ENCODE peak calls at places on chromosomes 3 and 15, in five cellular contexts. A is endothelial cell, T is esophagus squamous epithelium, Z is fibroblast of lung, P is A549. R is an unnamed sample.
A peak's percentile ranks its signal among the peaks of the same experiment; 100 is the strongest.

GRCh38 chr15:41966920-41967465 is 5.4 kb downstream of the EHD4 start:
- DNase-seq in T (no peak), A (no peak), P (no peak), Z (no peak), R (no peak)

GRCh38 chr3:136893848-136894443 is 31.9 kb downstream of the NCK1 start:
- DNase-seq in A (no peak), P (peak; percentile 18), T (no peak), Z (peak; percentile 39), R (peak; percentile 81)

GRCh38 chr3:86995537-86995936 is 4.6 kb upstream of the VGLL3 start:
- DNase-seq in P (peak; percentile 76), Z (peak; percentile 90), A (no peak), T (no peak), R (peak; percentile 89)

GRCh38 chr3:27141668-27142067 is 227.5 kb downstream of the NEK10 start:
- DNase-seq in A (no peak), P (peak; percentile 42), Z (no peak), T (no peak), R (no peak)

GRCh38 chr3:58858126-58858525 is 191.6 kb upstream of the FAM3D start:
- DNase-seq in A (no peak), T (no peak), Z (no peak), P (no peak), R (no peak)

GRCh38 chr3:123471106-123471505 is 22.2 kb upstream of the ADCY5 start:
- DNase-seq in P (no peak), Z (no peak), T (no peak), A (no peak), R (no peak)

GRCh38 chr15:57861039-57861638 is 154.6 kb downstream of the POLR2M start:
- DNase-seq in Z (peak; percentile 80), T (no peak), A (peak; percentile 50), P (peak; percentile 74), R (peak; percentile 85)

GRCh38 chr3:172546105-172546504 is 22.9 kb upstream of the TNFSF10 start:
- DNase-seq in P (no peak), A (no peak), T (no peak), Z (no peak), R (no peak)

GRCh38 chr15:82810061-82810862 is 834 bp downstream of the WHAMM start:
- DNase-seq in T (no peak), P (peak; percentile 49), A (peak; percentile 52), Z (peak; percentile 69), R (peak; percentile 76)

GRCh38 chr3:7385635-7386034 is 524.7 kb downstream of the GRM7 start:
- DNase-seq in P (no peak), Z (no peak), A (no peak), T (no peak), R (peak; percentile 29)

GRCh38 chr3:124787490-124788195 is 57.4 kb downstream of the UMPS start:
- DNase-seq in A (no peak), P (no peak), Z (peak; percentile 39), T (no peak), R (peak; percentile 27)

GRCh38 chr15:62447742-62448141 is 282.7 kb upstream of the C2CD4B start:
- DNase-seq in Z (peak; percentile 51), A (no peak), T (no peak), P (no peak), R (no peak)

GRCh38 chr3:64642327-64643151 is 45.3 kb downstream of the ADAMTS9 start:
- DNase-seq in P (no peak), A (no peak), Z (no peak), T (no peak), R (no peak)

GRCh38 chr15:67745059-67745993 is 80.0 kb upstream of the SKOR1 start:
- DNase-seq in A (no peak), Z (peak; percentile 73), T (no peak), P (no peak), R (peak; percentile 55)

GRCh38 chr3:194802125-194802433 is 116.4 kb downstream of the FAM43A start:
- DNase-seq in A (no peak), T (no peak), Z (no peak), P (no peak), R (no peak)

GRCh38 chr3:153348457-153349137 is 186.6 kb downstream of the RAP2B start:
- DNase-seq in A (no peak), P (no peak), Z (no peak), T (no peak), R (no peak)

GRCh38 chr3:164779816-164780215 is 298.5 kb downstream of the SI start:
- DNase-seq in A (no peak), T (no peak), P (peak; percentile 4), Z (no peak), R (no peak)

GRCh38 chr3:122021811-122022401 is at the start of gene ILDR1:
- DNase-seq in T (no peak), A (peak; percentile 11), Z (no peak), P (no peak), R (no peak)

GRCh38 chr3:62876064-62876463 is 848 bp upstream of the CADPS start:
- DNase-seq in T (no peak), Z (peak; percentile 52), P (peak; percentile 1), A (peak; percentile 79), R (peak; percentile 60)

GRCh38 chr3:499362-499761 is 302.8 kb downstream of the CHL1 start:
- DNase-seq in T (no peak), P (no peak), Z (no peak), A (no peak), R (no peak)

GRCh38 chr3:127156651-127157050 is 36.3 kb upstream of the PRR23E start:
- DNase-seq in P (no peak), A (no peak), Z (no peak), T (no peak), R (no peak)

GRCh38 chr3:32733631-32734229 is 48.7 kb downstream of the CNOT10 start:
- DNase-seq in T (no peak), A (no peak), Z (peak; percentile 70), P (peak; percentile 54), R (peak; percentile 62)
- TF ChIP-seq CTCF in T (peak; percentile 60), A (peak; percentile 68), Z (peak; percentile 40), P (peak; percentile 74), R (peak; percentile 75)

GRCh38 chr3:10306156-10306555 is 13.4 kb upstream of the GHRL start:
- DNase-seq in P (no peak), T (no peak), A (no peak), Z (no peak), R (no peak)
- TF ChIP-seq CTCF in P (no peak), T (no peak), A (no peak), Z (no peak), R (no peak)

GRCh38 chr15:35514759-35515158 is 31.2 kb downstream of the DPH6 start:
- DNase-seq in T (no peak), P (no peak), Z (no peak), A (no peak), R (peak; percentile 29)

GRCh38 chr15:35522061-35522460 is 23.9 kb downstream of the DPH6 start:
- DNase-seq in A (peak; percentile 5), Z (peak; percentile 33), P (no peak), T (no peak), R (peak; percentile 52)

DNA sequence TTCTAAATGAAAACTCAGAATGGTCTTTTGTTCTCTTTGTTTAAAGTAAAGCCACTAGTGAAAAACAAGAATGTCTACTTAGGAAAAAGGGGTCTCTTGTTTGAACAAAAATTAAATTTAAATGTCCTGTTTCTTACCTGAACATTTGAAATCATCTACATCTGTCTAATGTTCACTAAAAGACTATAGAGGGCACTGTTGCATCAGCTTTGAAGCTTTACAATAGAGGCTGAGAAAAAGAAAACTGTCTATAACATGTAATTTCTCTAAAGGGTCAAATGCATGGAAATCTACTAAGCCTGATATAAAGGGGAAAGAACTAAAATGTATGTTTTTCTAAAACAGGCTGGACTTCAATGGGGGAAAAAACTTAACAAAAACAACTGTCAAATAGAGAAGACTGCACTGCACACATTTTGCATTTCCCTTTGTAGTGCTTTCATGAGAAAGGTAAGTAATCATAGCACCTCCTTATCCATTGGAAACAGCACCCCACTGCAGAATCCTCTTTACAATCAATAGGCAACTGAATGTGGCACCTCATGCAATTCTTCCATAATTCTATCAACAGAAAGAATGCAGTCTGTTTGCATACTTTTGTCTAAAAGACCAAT is 26.3 kb downstream of the DPH6 start:
- DNase-seq in P (peak; percentile 32), Z (peak; percentile 75), A (peak; percentile 4), T (no peak), R (peak; percentile 81)
- TF ChIP-seq CTCF in P (peak; percentile 60), Z (peak; percentile 36), A (peak; percentile 41), T (peak; percentile 53), R (peak; percentile 63)

GRCh38 chr15:60932051-60932915 is 296.8 kb downstream of the RORA start:
- DNase-seq in Z (no peak), A (no peak), P (peak; percentile 58), T (no peak), R (peak; percentile 61)
- TF ChIP-seq CTCF in Z (no peak), A (no peak), P (peak; percentile 22), T (peak; percentile 46), R (no peak)

GRCh38 chr3:189267981-189268613 is 96.3 kb downstream of the TPRG1 start:
- DNase-seq in T (no peak), P (peak; percentile 77), A (peak; percentile 19), Z (peak; percentile 8), R (peak; percentile 13)
- TF ChIP-seq CTCF in T (peak; percentile 31), P (no peak), A (no peak), Z (peak; percentile 14), R (peak; percentile 22)

GRCh38 chr3:14543446-14543845 is 3.3 kb upstream of the GRIP2 start:
- DNase-seq in Z (no peak), A (no peak), P (no peak), T (no peak), R (no peak)
- TF ChIP-seq CTCF in Z (no peak), A (no peak), P (no peak), T (no peak), R (no peak)

GRCh38 chr3:181943285-181943684 is 231.6 kb downstream of the SOX2 start:
- DNase-seq in T (no peak), P (no peak), A (no peak), Z (no peak), R (no peak)

GRCh38 chr3:181952221-181952620 is 240.5 kb downstream of the SOX2 start:
- DNase-seq in T (no peak), Z (no peak), A (no peak), P (no peak), R (no peak)

GRCh38 chr3:181947606-181948005 is 235.9 kb downstream of the SOX2 start:
- DNase-seq in A (no peak), Z (no peak), T (no peak), P (no peak), R (no peak)

GRCh38 chr3:181948286-181948685 is 236.6 kb downstream of the SOX2 start:
- DNase-seq in P (peak; percentile 23), Z (no peak), A (no peak), T (no peak), R (no peak)
- TF ChIP-seq CTCF in P (peak; percentile 54), Z (no peak), A (no peak), T (peak; percentile 19), R (no peak)

R was measured in fibroblast of pulmonary artery.